ENCODE peak calls at places on chromosomes 3 and 15, in six cellular contexts. One of them, this sample, is unnamed.

GRCh38 chr3:155991847-155992246 is 121.4 kb downstream of the GMPS start:
- ATAC-seq in HepG2: no peak
- ATAC-seq in upper lobe of left lung: no peak
- ATAC-seq in A549: no peak
- ATAC-seq in K562: no peak
- ATAC-seq in GM12878: no peak
- ATAC-seq in this sample: no peak

GRCh38 chr15:52082197-52083036 is 30.2 kb downstream of the BCL2L10 start:
- ATAC-seq in HepG2: no peak
- ATAC-seq in upper lobe of left lung: no peak
- ATAC-seq in A549: no peak
- ATAC-seq in K562: no peak
- ATAC-seq in GM12878: peak; percentile 82
- ATAC-seq in this sample: no peak

GRCh38 chr3:117144832-117145231 is 435.3 kb downstream of the TUSC7 start:
- ATAC-seq in HepG2: no peak
- ATAC-seq in upper lobe of left lung: no peak
- ATAC-seq in A549: no peak
- ATAC-seq in K562: no peak
- ATAC-seq in GM12878: no peak
- ATAC-seq in this sample: no peak

GRCh38 chr3:88283242-88283592 is 133.5 kb downstream of the C3orf38 start:
- ATAC-seq in HepG2: no peak
- ATAC-seq in upper lobe of left lung: no peak
- ATAC-seq in A549: no peak
- ATAC-seq in K562: no peak
- ATAC-seq in GM12878: no peak
- ATAC-seq in this sample: no peak

GRCh38 chr3:25803833-25804232 is 13.9 kb downstream of the OXSM start:
- ATAC-seq in HepG2: no peak
- ATAC-seq in upper lobe of left lung: no peak
- ATAC-seq in A549: no peak
- ATAC-seq in K562: no peak
- ATAC-seq in GM12878: no peak
- ATAC-seq in this sample: no peak

GRCh38 chr3:45816544-45816943 is 20.2 kb upstream of the SLC6A20 start:
- ATAC-seq in HepG2: no peak
- ATAC-seq in upper lobe of left lung: no peak
- ATAC-seq in A549: no peak
- ATAC-seq in K562: no peak
- ATAC-seq in GM12878: no peak
- ATAC-seq in this sample: peak; percentile 81

GRCh38 chr15:100429116-100429728 is 87.4 kb upstream of the ADAMTS17 start:
- ATAC-seq in HepG2: no peak
- ATAC-seq in upper lobe of left lung: no peak
- ATAC-seq in A549: peak; percentile 11
- ATAC-seq in K562: no peak
- ATAC-seq in GM12878: no peak
- ATAC-seq in this sample: no peak

GRCh38 chr15:40244961-40245523 is 6.2 kb downstream of the PAK6 start:
- ATAC-seq in HepG2: peak; percentile 85
- ATAC-seq in upper lobe of left lung: no peak
- ATAC-seq in A549: no peak
- ATAC-seq in K562: no peak
- ATAC-seq in GM12878: no peak
- ATAC-seq in this sample: no peak

GRCh38 chr3:196232154-196232881 is 16.0 kb downstream of the SLC51A start:
- ATAC-seq in HepG2: no peak
- ATAC-seq in upper lobe of left lung: no peak
- ATAC-seq in A549: no peak
- ATAC-seq in K562: no peak
- ATAC-seq in GM12878: peak; percentile 87
- ATAC-seq in this sample: no peak

GRCh38 chr3:58356054-58356453 is 23.4 kb downstream of the PXK start:
- ATAC-seq in HepG2: no peak
- ATAC-seq in upper lobe of left lung: peak; percentile 41
- ATAC-seq in A549: no peak
- ATAC-seq in K562: no peak
- ATAC-seq in GM12878: peak; percentile 32
- ATAC-seq in this sample: peak; percentile 13

GRCh38 chr3:58352624-58353023 is 19.9 kb downstream of the PXK start:
- ATAC-seq in HepG2: no peak
- ATAC-seq in upper lobe of left lung: no peak
- ATAC-seq in A549: no peak
- ATAC-seq in K562: no peak
- ATAC-seq in GM12878: no peak
- ATAC-seq in this sample: no peak

GRCh38 chr3:58351920-58352319 is 19.2 kb downstream of the PXK start:
- ATAC-seq in HepG2: peak; percentile 67
- ATAC-seq in upper lobe of left lung: no peak
- ATAC-seq in A549: no peak
- ATAC-seq in K562: peak; percentile 50
- ATAC-seq in GM12878: peak; percentile 5
- ATAC-seq in this sample: no peak

GRCh38 chr3:58355174-58355573 is 22.5 kb downstream of the PXK start:
- ATAC-seq in HepG2: no peak
- ATAC-seq in upper lobe of left lung: no peak
- ATAC-seq in A549: no peak
- ATAC-seq in K562: no peak
- ATAC-seq in GM12878: peak; percentile 70
- ATAC-seq in this sample: no peak

GRCh38 chr3:58353722-58354553 is 21.2 kb downstream of the PXK start:
- ATAC-seq in HepG2: no peak
- ATAC-seq in upper lobe of left lung: peak; percentile 29
- ATAC-seq in A549: no peak
- ATAC-seq in K562: peak; percentile 15
- ATAC-seq in GM12878: peak; percentile 13
- ATAC-seq in this sample: no peak
- H3K4me3 ChIP-seq in HepG2: no peak overlapping the region
- H3K4me3 ChIP-seq in upper lobe of left lung: no peak overlapping the region
- H3K4me3 ChIP-seq in A549: no peak overlapping the region
- H3K4me3 ChIP-seq in K562: no peak overlapping the region
- H3K4me3 ChIP-seq in GM12878: no peak overlapping the region
- H3K4me3 ChIP-seq in this sample: no peak overlapping the region

GRCh38 chr3:193168911-193169310 is 72.1 kb upstream of the PLAAT1 start:
- ATAC-seq in HepG2: no peak
- ATAC-seq in upper lobe of left lung: no peak
- ATAC-seq in A549: no peak
- ATAC-seq in K562: no peak
- ATAC-seq in GM12878: no peak
- ATAC-seq in this sample: no peak
- TF ChIP-seq EP300 in HepG2: no peak
- TF ChIP-seq EP300 in upper lobe of left lung: no peak
- TF ChIP-seq EP300 in A549: no peak
- TF ChIP-seq EP300 in K562: no peak
- TF ChIP-seq EP300 in GM12878: no peak
- TF ChIP-seq EP300 in this sample: no peak

DNA sequence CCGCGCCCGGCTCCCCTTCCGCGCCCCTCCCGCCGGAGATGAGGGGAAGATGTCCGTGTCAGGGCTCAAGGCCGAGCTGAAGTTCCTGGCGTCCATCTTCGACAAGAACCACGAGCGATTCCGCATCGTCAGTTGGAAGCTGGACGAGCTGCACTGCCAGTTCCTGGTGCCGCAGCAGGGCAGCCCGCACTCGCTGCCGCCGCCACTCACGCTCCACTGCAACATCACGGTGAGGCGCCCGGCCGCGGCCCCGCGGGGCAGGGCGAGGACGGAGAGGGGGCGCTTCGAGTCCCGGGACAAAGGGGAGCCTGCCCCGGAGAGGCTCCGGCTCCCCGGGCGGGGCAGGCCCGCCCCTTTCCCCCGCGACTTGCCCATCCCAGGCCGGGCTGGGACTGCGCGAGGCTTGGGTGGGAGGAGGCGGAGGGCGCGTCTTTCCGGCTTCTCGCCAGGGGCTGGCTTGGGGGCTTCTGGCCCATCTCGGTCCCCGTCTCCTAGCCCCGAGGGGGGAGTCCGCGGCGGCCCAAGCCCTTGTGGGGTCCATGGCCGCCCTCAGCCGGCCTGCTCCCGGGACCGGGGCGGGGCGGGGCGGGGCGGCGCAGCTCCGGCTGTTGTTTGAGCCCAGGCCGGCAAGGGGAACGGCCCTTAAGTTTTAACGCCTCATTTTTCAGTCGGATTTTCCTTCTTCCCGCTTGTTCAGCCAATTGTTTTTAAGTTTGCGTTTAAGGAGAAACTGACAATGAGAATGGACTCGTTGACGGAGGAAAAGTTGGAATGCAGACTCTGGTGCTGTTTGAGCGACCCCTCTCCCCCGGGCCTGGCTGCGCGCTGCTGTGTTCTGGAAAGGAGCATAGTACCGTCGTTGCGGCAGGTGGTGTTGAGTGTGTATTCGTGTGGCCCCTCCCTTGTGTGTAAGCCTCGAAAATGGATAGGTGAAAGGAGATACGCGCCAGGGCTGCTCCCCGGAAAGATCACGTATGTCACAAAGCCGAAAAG is 667 bp downstream of the UBE2Q2 start:
- ATAC-seq in HepG2: peak; percentile 70
- ATAC-seq in upper lobe of left lung: peak; percentile 87
- ATAC-seq in A549: peak; percentile 74
- ATAC-seq in K562: peak; percentile 76
- ATAC-seq in GM12878: peak; percentile 73
- ATAC-seq in this sample: peak; percentile 75
- TF ChIP-seq POLR2A in HepG2: no peak
- TF ChIP-seq POLR2A in upper lobe of left lung: no peak
- TF ChIP-seq POLR2A in A549: peak; percentile 60
- TF ChIP-seq POLR2A in K562: peak; percentile 55
- TF ChIP-seq POLR2A in GM12878: peak; percentile 81
- TF ChIP-seq POLR2A in this sample: peak; percentile 54

GRCh38 chr3:57060089-57060829 is at the start of gene SPATA12:
- ATAC-seq in HepG2: peak; percentile 100
- ATAC-seq in upper lobe of left lung: peak; percentile 96
- ATAC-seq in A549: peak; percentile 100
- ATAC-seq in K562: peak; percentile 70
- ATAC-seq in GM12878: peak; percentile 46
- ATAC-seq in this sample: peak; percentile 93
- H3K4me3 ChIP-seq in HepG2: peak within 1 kb of the TSS; percentile 19
- H3K4me3 ChIP-seq in upper lobe of left lung: no peak within 1 kb of the TSS
- H3K4me3 ChIP-seq in A549: no peak within 1 kb of the TSS
- H3K4me3 ChIP-seq in K562: no peak within 1 kb of the TSS
- H3K4me3 ChIP-seq in GM12878: no peak within 1 kb of the TSS
- H3K4me3 ChIP-seq in this sample: no peak within 1 kb of the TSS

DNA sequence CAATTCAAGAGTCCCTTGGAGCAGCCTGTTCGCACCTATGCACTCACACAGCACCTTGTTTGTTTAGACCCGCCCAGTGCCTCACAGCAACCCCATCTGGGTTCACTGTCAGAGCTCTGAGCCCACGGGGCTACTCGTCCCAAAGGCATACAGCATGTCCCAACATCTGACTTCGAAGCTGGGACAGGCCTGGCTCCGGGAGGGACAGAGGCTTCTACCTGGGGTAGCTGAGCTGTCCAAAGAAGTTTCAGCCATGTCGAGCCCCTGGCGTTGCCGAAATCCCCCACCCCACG is 28.6 kb upstream of the CYP11A1 start:
- ATAC-seq in HepG2: peak; percentile 37
- ATAC-seq in upper lobe of left lung: no peak
- ATAC-seq in A549: no peak
- ATAC-seq in K562: no peak
- ATAC-seq in GM12878: peak; percentile 0
- ATAC-seq in this sample: no peak
- TF ChIP-seq EP300 in HepG2: no peak
- TF ChIP-seq EP300 in upper lobe of left lung: no peak
- TF ChIP-seq EP300 in A549: no peak
- TF ChIP-seq EP300 in K562: no peak
- TF ChIP-seq EP300 in GM12878: no peak
- TF ChIP-seq EP300 in this sample: no peak

DNA sequence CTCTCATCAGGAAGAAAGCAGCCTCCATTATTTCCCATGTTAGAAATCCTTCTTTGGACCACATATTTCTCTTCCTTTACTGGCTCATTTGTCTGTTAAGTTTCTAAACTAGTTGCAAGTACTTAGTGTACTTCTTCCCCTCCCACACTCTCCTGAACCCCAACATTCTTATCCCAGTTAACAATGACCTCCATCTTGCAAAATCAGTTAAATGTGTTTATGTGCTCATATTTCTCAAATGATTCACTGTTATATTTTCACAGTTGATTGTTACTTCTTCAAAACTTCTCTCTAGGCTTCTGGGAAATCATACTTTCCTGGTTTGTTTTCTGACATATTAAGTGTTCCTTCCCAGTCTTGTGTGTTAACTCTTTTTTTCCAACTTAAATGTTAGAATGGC is 856.9 kb downstream of the EPHA3 start:
- ATAC-seq in HepG2: no peak
- ATAC-seq in upper lobe of left lung: no peak
- ATAC-seq in A549: no peak
- ATAC-seq in K562: no peak
- ATAC-seq in GM12878: no peak
- ATAC-seq in this sample: no peak
- TF ChIP-seq POLR2A in HepG2: no peak
- TF ChIP-seq POLR2A in upper lobe of left lung: no peak
- TF ChIP-seq POLR2A in A549: no peak
- TF ChIP-seq POLR2A in K562: no peak
- TF ChIP-seq POLR2A in GM12878: no peak
- TF ChIP-seq POLR2A in this sample: no peak

GRCh38 chr3:49017978-49018706 is at the start of gene DALRD3:
- ATAC-seq in HepG2: peak; percentile 29
- ATAC-seq in upper lobe of left lung: peak; percentile 26
- ATAC-seq in A549: peak; percentile 15
- ATAC-seq in K562: peak; percentile 43
- ATAC-seq in GM12878: peak; percentile 26
- ATAC-seq in this sample: no peak

GRCh38 chr3:49017229-49017615 is 1.2 kb downstream of the DALRD3 start:
- ATAC-seq in HepG2: no peak
- ATAC-seq in upper lobe of left lung: no peak
- ATAC-seq in A549: no peak
- ATAC-seq in K562: no peak
- ATAC-seq in GM12878: no peak
- ATAC-seq in this sample: no peak

GRCh38 chr3:49017646-49017977 is 768 bp downstream of the DALRD3 start:
- ATAC-seq in HepG2: peak; percentile 0
- ATAC-seq in upper lobe of left lung: no peak
- ATAC-seq in A549: no peak
- ATAC-seq in K562: peak; percentile 2
- ATAC-seq in GM12878: no peak
- ATAC-seq in this sample: no peak

GRCh38 chr3:49015765-49016164 is 2.6 kb downstream of the DALRD3 start:
- ATAC-seq in HepG2: no peak
- ATAC-seq in upper lobe of left lung: no peak
- ATAC-seq in A549: no peak
- ATAC-seq in K562: no peak
- ATAC-seq in GM12878: no peak
- ATAC-seq in this sample: no peak

DNA sequence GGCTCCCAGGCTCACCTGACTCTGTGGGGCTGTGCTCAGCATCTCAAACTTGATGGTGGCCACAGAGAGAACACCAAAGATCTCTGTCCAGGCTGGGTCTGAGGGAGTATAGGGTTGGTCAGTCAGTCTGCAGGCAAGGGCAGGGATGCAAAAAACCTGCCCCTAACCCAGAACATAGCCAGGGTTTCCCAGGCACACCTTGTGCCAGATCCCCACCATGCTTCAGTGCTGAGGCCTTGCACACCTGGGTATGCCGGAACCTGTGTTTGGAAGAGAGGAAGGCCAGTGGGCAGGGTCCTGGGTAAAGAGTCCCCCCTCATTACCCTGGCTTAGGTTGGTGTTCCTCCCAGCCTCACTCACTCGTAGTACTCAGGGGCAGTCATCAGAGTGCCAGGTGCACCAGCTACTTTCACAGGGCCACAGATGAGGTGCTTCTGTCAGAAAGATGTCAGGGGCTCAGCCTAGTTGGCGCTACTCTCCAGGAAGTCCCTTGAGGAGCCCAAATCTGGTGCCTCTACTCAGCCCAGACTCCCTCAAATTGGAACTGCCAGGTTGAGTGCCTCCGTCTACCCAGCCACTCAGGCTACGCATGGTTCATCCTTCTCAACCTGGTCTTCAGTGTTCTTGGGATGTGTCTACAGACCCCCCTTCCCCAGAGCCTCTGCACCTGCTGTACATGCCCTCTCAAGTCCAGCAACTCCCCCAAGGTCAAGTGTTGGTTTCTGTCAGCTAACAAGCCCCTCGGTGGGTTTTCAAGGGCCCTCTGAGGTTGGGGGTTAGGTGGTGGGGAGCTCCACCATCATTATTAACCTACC is 1.8 kb downstream of the DALRD3 start:
- ATAC-seq in HepG2: no peak
- ATAC-seq in upper lobe of left lung: no peak
- ATAC-seq in A549: no peak
- ATAC-seq in K562: no peak
- ATAC-seq in GM12878: no peak
- ATAC-seq in this sample: no peak
- H3K4me3 ChIP-seq in HepG2: no peak overlapping the region
- H3K4me3 ChIP-seq in upper lobe of left lung: no peak overlapping the region
- H3K4me3 ChIP-seq in A549: no peak overlapping the region
- H3K4me3 ChIP-seq in K562: no peak overlapping the region
- H3K4me3 ChIP-seq in GM12878: no peak overlapping the region
- H3K4me3 ChIP-seq in this sample: no peak overlapping the region

This sample was measured in gastroesophageal sphincter.